ENCODE peak calls at places on chromosome 2, in five cellular contexts. T is AG10803, C is fibroblast of lung, J is BJ, G is tibial artery. I is an unnamed sample.

GRCh38 chr2:152486737-152487063 is 151.7 kb downstream of the FMNL2 start:
- DNase-seq in T (no peak), C (no peak), J (no peak), G (no peak), I (no peak)

GRCh38 chr2:222677981-222678380 is 6.5 kb downstream of the MOGAT1 start:
- DNase-seq in T (no peak), C (no peak), J (no peak), G (no peak), I (no peak)

GRCh38 chr2:71863338-71863737 is 284.3 kb downstream of the CYP26B1 start:
- DNase-seq in T (no peak), C (no peak), J (no peak), G (no peak), I (no peak)

GRCh38 chr2:239882335-239882734 is 142.8 kb downstream of the NDUFA10 start:
- DNase-seq in T (peak; percentile 24), C (peak; percentile 8), J (no peak), G (peak; percentile 67), I (no peak)

GRCh38 chr2:62293490-62294212 is 97.7 kb downstream of the B3GNT2 start:
- DNase-seq in T (no peak), C (peak; percentile 26), J (no peak), G (peak; percentile 73), I (no peak)

GRCh38 chr2:29014811-29015414 is 33.8 kb downstream of the TOGARAM2 start:
- DNase-seq in T (no peak), C (peak; percentile 31), J (no peak), G (no peak), I (no peak)

GRCh38 chr2:166750624-166751023 is 137.7 kb upstream of the XIRP2 start:
- DNase-seq in T (no peak), C (no peak), J (no peak), G (no peak), I (no peak)

GRCh38 chr2:108436976-108437375 is 12.0 kb upstream of the GCC2 start:
- DNase-seq in T (no peak), C (no peak), J (no peak), G (no peak), I (no peak)

GRCh38 chr2:240520143-240520973 is 37.4 kb downstream of the ANKMY1 start:
- DNase-seq in T (no peak), C (no peak), J (no peak), G (no peak), I (no peak)

GRCh38 chr2:142756430-142756829 is 121.0 kb upstream of the KYNU start:
- DNase-seq in T (no peak), C (peak; percentile 28), J (no peak), G (no peak), I (no peak)

GRCh38 chr2:62016957-62017356 is 111.5 kb downstream of the COMMD1 start:
- DNase-seq in T (no peak), C (no peak), J (no peak), G (no peak), I (no peak)

GRCh38 chr2:232603283-232603682 is 30.1 kb upstream of the EFHD1 start:
- DNase-seq in T (no peak), C (no peak), J (no peak), G (no peak), I (no peak)

GRCh38 chr2:164840930-164841718 is 499 bp downstream of the COBLL1 start:
- DNase-seq in T (peak; percentile 71), C (peak; percentile 30), J (no peak), G (peak; percentile 91), I (no peak)

GRCh38 chr2:222355860-222356259 is 57.1 kb upstream of the PAX3 start:
- DNase-seq in T (peak; percentile 85), C (peak; percentile 1), J (peak; percentile 19), G (no peak), I (no peak)

GRCh38 chr2:187453078-187453641 is 5.1 kb upstream of the CALCRL start:
- DNase-seq in T (peak; percentile 23), C (peak; percentile 52), J (no peak), G (no peak), I (no peak)

GRCh38 chr2:178002038-178002437 is 70.5 kb downstream of the PDE11A start:
- DNase-seq in T (no peak), C (no peak), J (no peak), G (no peak), I (no peak)

GRCh38 chr2:238557855-238558435 is 131.2 kb downstream of the ASB1 start:
- DNase-seq in T (no peak), C (no peak), J (no peak), G (no peak), I (no peak)

GRCh38 chr2:165573534-165574461 is 104.3 kb downstream of the CSRNP3 start:
- DNase-seq in T (no peak), C (peak; percentile 19), J (no peak), G (no peak), I (no peak)

GRCh38 chr2:26776195-26776594 is 9.7 kb upstream of the CENPA start:
- DNase-seq in T (no peak), C (no peak), J (no peak), G (peak; percentile 38), I (no peak)

GRCh38 chr2:233728723-233729301 is at the start of gene UGT1A3:
- DNase-seq in T (no peak), C (no peak), J (no peak), G (no peak), I (no peak)

GRCh38 chr2:227504700-227505099 is 32.7 kb downstream of the AGFG1 start:
- DNase-seq in T (peak; percentile 25), C (peak; percentile 77), J (no peak), G (no peak), I (no peak)

GRCh38 chr2:119207447-119207846 is 16.2 kb upstream of the STEAP3 start:
- DNase-seq in T (no peak), C (no peak), J (no peak), G (no peak), I (no peak)

GRCh38 chr2:20852670-20853069 is 29.8 kb upstream of the LDAH start:
- DNase-seq in T (no peak), C (no peak), J (no peak), G (no peak), I (no peak)

GRCh38 chr2:29100564-29100963 is 14.7 kb upstream of the CLIP4 start:
- DNase-seq in T (no peak), C (no peak), J (no peak), G (no peak), I (no peak)

GRCh38 chr2:45919711-45920111 is 268.2 kb downstream of the PRKCE start:
- DNase-seq in T (no peak), C (no peak), J (no peak), G (no peak), I (no peak)

GRCh38 chr2:175854149-175854548 is 147.9 kb downstream of the LNPK start:
- DNase-seq in T (no peak), C (no peak), J (no peak), G (no peak), I (no peak)

GRCh38 chr2:231604101-231604684 is 11.5 kb downstream of the TEX44 start:
- DNase-seq in T (no peak), C (no peak), J (peak; percentile 21), G (peak; percentile 78), I (no peak)

GRCh38 chr2:26970928-26971627 is 641 bp downstream of the MAPRE3 start:
- DNase-seq in T (peak; percentile 40), C (peak; percentile 19), J (no peak), G (peak; percentile 65), I (no peak)

GRCh38 chr2:136182315-136182714 is 64.4 kb upstream of the CXCR4 start:
- DNase-seq in T (no peak), C (no peak), J (no peak), G (no peak), I (no peak)

GRCh38 chr2:85954918-85955420 is 66.2 kb upstream of the ST3GAL5 start:
- DNase-seq in T (no peak), C (no peak), J (no peak), G (no peak), I (no peak)

GRCh38 chr2:45649457-45649854 is 2.0 kb upstream of the PRKCE start:
- DNase-seq in T (peak; percentile 34), C (peak; percentile 40), J (no peak), G (no peak), I (no peak)

GRCh38 chr2:146246017-146246733 is 1598.7 kb upstream of the ACVR2A start:
- DNase-seq in T (peak; percentile 56), C (peak; percentile 64), J (no peak), G (no peak), I (peak; percentile 49)

GRCh38 chr2:179336782-179337534 is 72.3 kb upstream of the SESTD1 start:
- DNase-seq in T (peak; percentile 84), C (peak; percentile 46), J (peak; percentile 50), G (no peak), I (peak; percentile 66)

GRCh38 chr2:29123584-29124349 is 8.6 kb downstream of the CLIP4 start:
- DNase-seq in T (peak; percentile 83), C (peak; percentile 72), J (peak; percentile 47), G (no peak), I (peak; percentile 32)

GRCh38 chr2:173750332-173750731 is 214.8 kb downstream of the SP3 start:
- DNase-seq in T (peak; percentile 17), C (peak; percentile 46), J (no peak), G (no peak), I (peak; percentile 1)
- TF ChIP-seq CTCF in T (peak; percentile 31), C (peak; percentile 23), J (peak; percentile 20), G (no peak), I (peak; percentile 19)

GRCh38 chr2:203876328-203876727 is 8.8 kb downstream of the CTLA4 start:
- DNase-seq in T (no peak), C (no peak), J (no peak), G (no peak), I (no peak)
- H3K4me3 ChIP-seq in T (no peak overlapping the region), C (no peak overlapping the region), J (no peak overlapping the region), G (no peak overlapping the region), I (no peak overlapping the region)

DNA sequence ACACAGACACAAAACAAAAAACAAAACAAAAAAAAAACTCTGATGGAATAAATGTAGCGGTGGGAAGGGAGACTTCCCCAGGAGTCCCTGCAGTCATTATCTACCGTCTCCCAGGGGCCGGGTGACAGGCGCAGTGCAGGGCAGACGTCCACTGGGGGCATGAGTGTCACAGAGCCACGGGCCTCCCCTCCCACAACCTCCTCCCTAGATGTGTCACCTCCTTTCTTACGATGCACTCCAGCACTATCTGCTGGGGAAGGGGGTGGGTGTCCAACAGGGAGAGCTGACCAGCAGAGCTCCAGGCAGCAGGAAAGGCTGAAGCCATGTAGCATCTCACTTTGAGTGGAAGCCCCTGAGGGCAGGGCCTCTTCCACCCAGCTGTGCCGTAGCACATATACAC is 84.5 kb downstream of the LONRF2 start:
- DNase-seq in T (no peak), C (no peak), J (no peak), G (no peak), I (no peak)
- TF ChIP-seq CTCF in T (no peak), C (no peak), J (no peak), G (no peak), I (no peak)

DNA sequence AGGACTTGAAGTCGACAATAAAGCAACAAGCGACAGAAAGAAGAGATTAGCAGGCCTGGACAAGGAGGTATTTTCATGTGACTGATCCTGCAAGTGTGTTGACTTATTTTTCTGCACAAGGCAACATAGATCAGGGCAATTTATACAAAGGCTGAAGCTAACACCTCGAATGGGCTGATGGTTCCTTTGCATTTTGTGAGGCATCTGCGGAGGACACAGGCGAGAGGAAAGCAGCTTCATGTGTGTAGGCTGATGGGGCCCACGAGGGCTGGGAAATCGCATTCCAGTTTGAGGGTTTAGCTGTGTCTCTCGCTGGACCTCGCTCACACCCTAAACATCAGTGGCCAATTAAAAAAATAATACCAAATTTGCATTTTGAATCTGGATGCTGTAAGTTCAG is 382.1 kb downstream of the SOX11 start:
- DNase-seq in T (no peak), C (no peak), J (no peak), G (no peak), I (no peak)
- H3K4me3 ChIP-seq in T (no peak overlapping the region), C (no peak overlapping the region), J (no peak overlapping the region), G (no peak overlapping the region), I (no peak overlapping the region)

I was measured in AG09309.